ENCODE peak calls at places on chromosomes 12 and 14, in five cellular contexts. S is K562, G is SK-N-SH, D is HepG2, C is GM12878. Q is an unnamed sample.

GRCh38 chr14:23061995-23062394 is 4.7 kb upstream of the CDH24 start:
- DNase-seq in D (peak), C (no peak), G (no peak), S (no peak), Q (no peak)

GRCh38 chr12:79618848-79619404 is 71.8 kb downstream of the PAWR start:
- DNase-seq in S (no peak), D (no peak), G (no peak), C (no peak), Q (no peak)

GRCh38 chr14:76115010-76115422 is 36.7 kb upstream of the GPATCH2L start:
- DNase-seq in G (no peak), C (no peak), S (no peak), D (no peak), Q (no peak)

GRCh38 chr12:103806807-103807206 is 34.2 kb downstream of the NT5DC3 start:
- DNase-seq in D (no peak), C (no peak), S (peak), G (no peak), Q (no peak)

GRCh38 chr12:25135531-25136154 is 59.3 kb downstream of the DNAI7 start:
- DNase-seq in C (no peak), G (no peak), D (peak), S (no peak), Q (no peak)

GRCh38 chr14:98198385-98198784 is 1073.6 kb downstream of the BCL11B start:
- DNase-seq in S (peak), C (no peak), D (no peak), G (no peak), Q (no peak)

GRCh38 chr14:55699131-55700057 is 119.4 kb downstream of the KTN1 start:
- DNase-seq in S (no peak), D (peak), G (no peak), C (no peak), Q (no peak)

GRCh38 chr12:14885718-14886201 is at the start of gene MGP:
- DNase-seq in D (no peak), G (no peak), S (no peak), C (no peak), Q (no peak)

GRCh38 chr12:50249464-50250229 is 33.7 kb downstream of the LIMA1 start:
- DNase-seq in G (no peak), C (no peak), D (no peak), S (peak), Q (no peak)

GRCh38 chr14:88630565-88630964 is 67.7 kb downstream of the ZC3H14 start:
- DNase-seq in S (peak), G (no peak), D (no peak), C (peak), Q (no peak)

GRCh38 chr14:62081012-62081612 is 318.9 kb downstream of the SNAPC1 start:
- DNase-seq in C (peak), G (no peak), D (no peak), S (no peak), Q (no peak)

GRCh38 chr14:106037380-106037779 is 511.0 kb downstream of the TMEM121 start:
- DNase-seq in C (no peak), G (no peak), D (no peak), S (no peak), Q (no peak)

GRCh38 chr14:106044949-106045596 is 518.7 kb downstream of the TMEM121 start:
- DNase-seq in G (peak), C (no peak), S (peak), D (peak), Q (peak)

GRCh38 chr14:106044515-106044914 is 518.1 kb downstream of the TMEM121 start:
- DNase-seq in C (no peak), G (no peak), D (no peak), S (no peak), Q (no peak)

GRCh38 chr14:106039400-106039799 is 513.0 kb downstream of the TMEM121 start:
- DNase-seq in S (peak), D (no peak), C (no peak), G (peak), Q (no peak)
- TF ChIP-seq FOXM1 in S (no peak), D (no peak), C (no peak), G (no peak), Q (no peak)

GRCh38 chr12:2358986-2359658 is 306.3 kb downstream of the CACNA1C start:
- DNase-seq in G (no peak), S (no peak), C (no peak), D (no peak), Q (no peak)
- TF ChIP-seq FOXM1 in G (no peak), S (no peak), C (no peak), D (no peak), Q (no peak)

DNA sequence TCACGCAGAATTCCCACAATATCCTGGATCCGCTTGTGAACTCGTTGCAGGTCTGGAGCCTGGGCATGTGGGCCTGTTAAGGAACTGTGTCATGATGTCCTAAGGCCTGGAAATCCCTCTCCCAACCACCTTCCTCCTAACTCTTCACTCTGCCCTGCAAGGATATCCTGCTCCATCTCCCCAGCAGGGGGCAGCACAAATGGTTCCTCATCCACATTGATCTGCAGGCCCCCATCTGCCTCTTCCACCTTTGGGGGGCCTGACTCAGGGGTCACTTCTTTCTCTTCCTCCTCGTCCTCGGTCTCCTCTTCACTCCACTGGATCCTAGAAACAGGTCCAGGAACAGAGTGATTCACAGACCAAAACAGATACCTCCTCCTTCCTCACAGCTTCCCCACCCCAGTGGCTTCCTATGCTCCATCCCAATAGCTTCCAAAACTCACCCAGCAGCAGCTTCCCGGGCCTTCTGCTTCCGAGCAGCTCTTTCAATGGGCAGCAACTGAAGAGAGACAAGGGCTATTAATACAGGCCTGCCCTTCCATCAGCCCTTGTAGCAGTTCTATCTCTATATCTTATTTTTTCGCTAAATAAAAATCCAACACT is 4.5 kb downstream of the NOP2 start:
- DNase-seq in G (peak), C (no peak), S (peak), D (peak), Q (peak)
- TF ChIP-seq FOXM1 in G (no peak), C (no peak), S (no peak), D (no peak), Q (no peak)

DNA sequence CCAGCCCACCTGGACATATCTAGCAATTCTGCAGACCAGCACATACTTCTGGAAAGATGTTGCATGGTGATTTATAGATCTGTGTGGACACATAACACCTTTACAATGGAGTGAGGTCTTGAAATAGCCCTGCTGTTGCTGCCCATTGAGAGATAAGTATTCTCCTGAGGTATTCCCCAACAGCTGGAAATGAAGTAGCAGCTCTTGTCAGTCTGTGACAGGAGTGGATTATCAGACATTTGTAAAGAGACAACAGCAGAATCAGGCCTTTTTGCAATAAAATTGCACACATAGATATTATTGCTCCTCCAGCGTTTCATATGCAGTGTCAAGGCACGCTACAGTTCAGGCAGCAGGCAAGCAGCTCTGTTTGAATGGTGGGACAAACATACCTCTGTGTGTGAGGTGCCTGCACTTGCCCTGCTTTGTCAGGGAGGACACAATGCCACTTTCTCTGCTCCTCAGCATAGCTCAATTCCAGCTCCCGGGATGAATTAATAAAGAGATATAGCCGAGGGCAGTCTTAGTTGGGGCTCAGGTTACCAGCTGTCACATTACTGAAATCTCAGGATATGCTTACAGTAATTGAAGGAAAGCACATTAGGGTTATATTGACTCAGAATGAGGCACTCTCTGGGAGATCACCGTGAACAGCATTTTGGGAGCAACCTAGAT is 49.4 kb downstream of the BICD1 start:
- DNase-seq in S (peak), D (no peak), G (peak), C (no peak), Q (peak)
- TF ChIP-seq FOXM1 in S (no peak), D (no peak), G (no peak), C (no peak), Q (no peak)

DNA sequence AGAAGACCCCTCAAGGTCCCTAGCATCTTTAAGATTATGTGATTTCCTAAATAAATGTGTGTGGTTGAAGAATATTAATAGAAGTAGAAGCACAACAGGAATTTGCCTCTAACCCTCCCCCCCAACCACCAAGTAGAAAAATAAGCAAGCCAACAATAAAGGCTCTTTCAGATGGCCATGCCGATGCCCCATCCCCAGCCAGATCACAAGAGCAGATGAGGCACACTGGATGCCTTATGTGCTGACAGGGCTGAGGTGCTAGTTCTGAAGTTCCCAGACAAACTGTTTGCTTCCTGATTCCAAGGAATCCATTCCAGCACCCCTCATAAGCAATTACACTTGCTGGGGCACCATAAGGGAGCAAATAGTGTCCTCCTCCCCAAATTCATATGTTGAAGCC is 90.0 kb downstream of the SSPN start:
- DNase-seq in C (no peak), G (no peak), S (no peak), D (no peak), Q (no peak)
- TF ChIP-seq FOXM1 in C (no peak), G (no peak), S (no peak), D (no peak), Q (no peak)

GRCh38 chr12:45350861-45351260 is 135.0 kb downstream of the ANO6 start:
- DNase-seq in G (no peak), D (no peak), S (no peak), C (no peak), Q (no peak)
- TF ChIP-seq FOXM1 in G (no peak), D (no peak), S (no peak), C (no peak), Q (no peak)

GRCh38 chr14:26233126-26233525 is 364.7 kb downstream of the NOVA1 start:
- DNase-seq in D (no peak), C (no peak), S (no peak), G (no peak), Q (no peak)
- TF ChIP-seq FOXM1 in D (no peak), C (no peak), S (no peak), G (no peak), Q (no peak)

GRCh38 chr14:68177728-68178127 is 358.1 kb downstream of the RAD51B start:
- DNase-seq in D (no peak), G (no peak), S (no peak), C (no peak), Q (no peak)
- TF ChIP-seq FOXM1 in D (no peak), G (no peak), S (no peak), C (no peak), Q (no peak)

Q was measured in HEK293T.